ENCODE peak calls at places on chromosomes 13 and 19, in five cellular contexts. Z, B, H, O and G are unnamed samples.
A peak's percentile ranks its signal among the peaks of the same experiment; 100 is the strongest.

GRCh38 chr19:24062222-24062621 is 24.8 kb upstream of the ZNF254 start:
- DNase-seq in Z (no peak), B (no peak), H (no peak), O (no peak), G (no peak)

GRCh38 chr13:97141564-97142005 is 80.5 kb upstream of the MBNL2 start:
- DNase-seq in Z (peak; percentile 86), B (peak; percentile 88), H (peak; percentile 11), O (no peak), G (peak; percentile 96)

GRCh38 chr13:24097667-24098066 is 62.9 kb upstream of the SPATA13 start:
- DNase-seq in Z (no peak), B (no peak), H (no peak), O (no peak), G (no peak)

GRCh38 chr19:49403404-49404187 is 15.5 kb downstream of the KASH5 start:
- DNase-seq in Z (no peak), B (no peak), H (peak; percentile 50), O (no peak), G (peak; percentile 60)

GRCh38 chr13:44718467-44718866 is 142.3 kb upstream of the TSC22D1 start:
- DNase-seq in Z (no peak), B (no peak), H (no peak), O (no peak), G (no peak)

GRCh38 chr13:55403887-55404487 is 1736.7 kb upstream of the PRR20A start:
- DNase-seq in Z (no peak), B (no peak), H (no peak), O (no peak), G (no peak)

GRCh38 chr19:29620931-29621351 is 14.9 kb downstream of the POP4 start:
- DNase-seq in Z (no peak), B (no peak), H (no peak), O (no peak), G (no peak)

GRCh38 chr19:37361994-37362393 is 8.9 kb upstream of the ZNF527 start:
- DNase-seq in Z (no peak), B (no peak), H (no peak), O (no peak), G (no peak)

GRCh38 chr13:29702912-29703351 is 107.4 kb upstream of the SLC7A1 start:
- DNase-seq in Z (peak; percentile 76), B (peak; percentile 79), H (peak; percentile 24), O (no peak), G (peak; percentile 91)

GRCh38 chr13:32426981-32427851 is 714 bp downstream of the N4BP2L1 start:
- DNase-seq in Z (no peak), B (no peak), H (peak; percentile 69), O (peak; percentile 64), G (no peak)

GRCh38 chr13:88246239-88246638 is 575.1 kb downstream of the SLITRK5 start:
- DNase-seq in Z (peak; percentile 8), B (no peak), H (no peak), O (no peak), G (peak; percentile 6)

GRCh38 chr19:33195711-33196347 is 1.7 kb downstream of the LRP3 start:
- DNase-seq in Z (no peak), B (no peak), H (no peak), O (no peak), G (no peak)

DNA sequence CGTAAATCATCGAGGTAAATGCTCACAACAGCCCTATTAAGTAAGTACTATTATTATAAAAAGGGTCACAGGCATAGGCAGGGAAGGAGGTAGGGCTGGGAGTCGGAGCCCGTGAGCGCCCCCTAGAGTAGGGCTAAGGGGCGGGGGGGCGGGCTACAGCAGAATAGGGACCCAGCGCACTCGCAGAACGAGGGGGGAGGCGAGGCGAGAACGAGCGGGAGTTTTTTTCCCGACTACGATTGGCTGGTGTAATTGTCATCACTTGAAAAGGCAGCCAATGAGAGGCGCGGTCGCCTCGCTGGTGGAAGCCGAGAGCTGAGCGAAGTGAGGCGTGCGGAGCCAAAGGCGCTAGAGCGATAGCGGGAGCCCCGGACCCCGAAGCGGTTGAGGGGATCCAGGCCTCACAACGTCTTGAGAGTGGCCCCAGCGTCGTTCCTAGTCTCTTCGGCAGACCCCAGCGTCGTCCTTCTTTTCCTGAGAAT is 24.2 kb downstream of the KEAP1 start:
- DNase-seq in Z (peak; percentile 86), B (peak; percentile 87), H (peak; percentile 78), O (peak; percentile 86), G (peak; percentile 17)
- TF ChIP-seq CTCF in Z (peak; percentile 40), B (peak; percentile 81), H (peak; percentile 69), O (peak; percentile 93), G (peak; percentile 30)

GRCh38 chr13:110317496-110318195 is 10.6 kb downstream of the COL4A2 start:
- DNase-seq in Z (no peak), B (no peak), H (no peak), O (no peak), G (no peak)
- TF ChIP-seq CTCF in Z (no peak), B (no peak), H (no peak), O (no peak), G (no peak)

GRCh38 chr13:52846567-52847321 is 1.7 kb downstream of the PCDH8 start:
- DNase-seq in Z (peak; percentile 7), B (peak; percentile 32), H (peak; percentile 97), O (no peak), G (no peak)
- TF ChIP-seq CTCF in Z (peak; percentile 21), B (no peak), H (peak; percentile 43), O (no peak), G (no peak)

GRCh38 chr13:108182652-108183051 is 32.7 kb downstream of the LIG4 start:
- DNase-seq in Z (no peak), B (no peak), H (no peak), O (no peak), G (no peak)

GRCh38 chr13:108176685-108177274 is 38.6 kb downstream of the LIG4 start:
- DNase-seq in Z (peak; percentile 12), B (peak; percentile 39), H (peak; percentile 38), O (peak; percentile 62), G (peak; percentile 40)

GRCh38 chr13:108178105-108178504 is 37.2 kb downstream of the LIG4 start:
- DNase-seq in Z (no peak), B (no peak), H (no peak), O (no peak), G (no peak)
- TF ChIP-seq CTCF in Z (no peak), B (no peak), H (no peak), O (no peak), G (no peak)

GRCh38 chr13:60986301-60986700 is 429.3 kb downstream of the PCDH20 start:
- DNase-seq in Z (no peak), B (peak; percentile 1), H (no peak), O (no peak), G (no peak)

DNA sequence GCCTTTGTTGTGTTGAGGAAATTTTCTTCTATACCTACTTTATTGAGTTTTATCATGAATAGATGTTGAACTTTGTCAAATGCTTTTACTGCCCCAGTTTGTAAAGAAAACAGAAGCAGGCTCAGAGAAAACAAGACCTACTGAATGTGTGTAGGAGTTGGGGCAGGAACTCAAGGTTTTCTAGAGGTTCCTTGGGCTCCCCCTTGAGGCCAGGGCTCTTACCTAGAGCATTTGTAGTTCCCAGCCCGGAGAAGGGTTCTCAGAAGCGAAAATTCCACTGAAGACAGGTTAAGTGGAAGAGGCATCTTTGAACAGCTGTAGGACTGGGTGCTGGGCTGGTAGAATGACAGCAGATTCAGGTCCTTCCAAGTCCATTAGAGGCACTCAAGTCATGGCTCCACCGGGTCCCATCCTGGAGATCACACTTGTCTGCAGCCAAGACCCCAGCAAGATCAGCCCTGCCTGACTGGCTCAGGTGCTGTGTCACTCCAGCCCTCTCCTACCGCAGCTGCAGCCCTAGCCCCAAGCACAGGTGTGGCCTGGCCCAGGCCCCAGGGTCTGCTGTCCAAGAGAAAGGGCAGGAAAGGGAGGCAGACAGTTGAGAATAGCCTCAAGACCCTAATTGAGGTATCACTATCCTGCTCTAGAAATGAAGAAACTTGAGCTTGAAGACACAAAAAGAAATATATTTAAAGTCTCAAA is 425.5 kb downstream of the PCDH20 start:
- DNase-seq in Z (no peak), B (no peak), H (no peak), O (no peak), G (peak; percentile 42)
- TF ChIP-seq CTCF in Z (no peak), B (no peak), H (no peak), O (no peak), G (peak; percentile 13)

DNA sequence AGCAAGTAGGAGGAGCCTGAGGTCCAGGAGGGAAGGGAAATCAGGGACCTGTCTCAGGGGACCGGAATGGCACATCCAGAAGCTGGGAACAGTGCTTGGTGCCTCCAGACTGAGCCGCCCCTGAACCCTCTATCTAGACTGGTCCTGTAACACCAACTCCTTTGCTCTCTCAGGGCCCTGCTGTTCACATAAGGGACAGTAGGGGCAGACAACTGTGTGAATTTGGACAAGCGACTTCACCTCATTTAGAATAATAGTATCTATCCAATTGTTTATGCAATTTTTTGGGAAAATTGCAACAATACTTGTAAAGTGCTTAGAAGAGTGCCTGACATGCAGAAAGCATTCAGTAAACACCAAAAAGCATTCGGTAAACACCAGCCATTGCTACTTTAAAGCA is 14.0 kb downstream of the SYMPK start:
- DNase-seq in Z (no peak), B (no peak), H (no peak), O (no peak), G (no peak)
- TF ChIP-seq CTCF in Z (peak; percentile 44), B (peak; percentile 16), H (peak; percentile 13), O (no peak), G (no peak)